ENCODE peak calls at places on chromosomes 3 and 15, in ten cellular contexts. One of them, this sample, is unnamed. For H3K4me1, the result is how much of the 10 kb centered on the place peaks cover.

GRCh38 chr3:196335469-196335868 is 2.7 kb downstream of the TM4SF19 start:
- DNase-seq in body of pancreas: no peak
- DNase-seq in Peyer's patch: no peak
- DNase-seq in ovary: no peak
- DNase-seq in prostate gland: no peak
- DNase-seq in adrenal gland: no peak
- DNase-seq in esophagus squamous epithelium: no peak
- DNase-seq in HCT116: no peak
- DNase-seq in IMR-90: no peak
- DNase-seq in uterus: no peak
- DNase-seq in this sample: no peak

GRCh38 chr3:126468028-126468891 is 7.4 kb downstream of the ZXDC start:
- DNase-seq in body of pancreas: peak
- DNase-seq in uterus: peak
- DNase-seq in ovary: no peak
- DNase-seq in IMR-90: peak
- DNase-seq in Peyer's patch: peak
- DNase-seq in HCT116: no peak
- DNase-seq in esophagus squamous epithelium: no peak
- DNase-seq in adrenal gland: no peak
- DNase-seq in prostate gland: no peak
- DNase-seq in this sample: no peak

GRCh38 chr15:47844437-47844836 is 127.1 kb downstream of the SEMA6D start:
- DNase-seq in body of pancreas: no peak
- DNase-seq in esophagus squamous epithelium: no peak
- DNase-seq in HCT116: no peak
- DNase-seq in adrenal gland: no peak
- DNase-seq in IMR-90: no peak
- DNase-seq in prostate gland: no peak
- DNase-seq in uterus: no peak
- DNase-seq in ovary: no peak
- DNase-seq in Peyer's patch: no peak
- DNase-seq in this sample: no peak

GRCh38 chr15:40407343-40407990 is 1.9 kb downstream of the IVD start:
- DNase-seq in body of pancreas: no peak
- DNase-seq in ovary: no peak
- DNase-seq in prostate gland: no peak
- DNase-seq in adrenal gland: no peak
- DNase-seq in HCT116: no peak
- DNase-seq in esophagus squamous epithelium: no peak
- DNase-seq in uterus: no peak
- DNase-seq in IMR-90: no peak
- DNase-seq in Peyer's patch: no peak
- DNase-seq in this sample: no peak

GRCh38 chr3:140468407-140468806 is 209.5 kb upstream of the TRIM42 start:
- DNase-seq in HCT116: no peak
- DNase-seq in body of pancreas: no peak
- DNase-seq in Peyer's patch: no peak
- DNase-seq in uterus: no peak
- DNase-seq in esophagus squamous epithelium: no peak
- DNase-seq in prostate gland: no peak
- DNase-seq in IMR-90: no peak
- DNase-seq in adrenal gland: no peak
- DNase-seq in ovary: no peak
- DNase-seq in this sample: no peak

GRCh38 chr3:126130081-126130855 is 46.3 kb upstream of the SLC41A3 start:
- DNase-seq in Peyer's patch: peak
- DNase-seq in HCT116: no peak
- DNase-seq in uterus: peak
- DNase-seq in IMR-90: no peak
- DNase-seq in ovary: peak
- DNase-seq in esophagus squamous epithelium: no peak
- DNase-seq in adrenal gland: peak
- DNase-seq in prostate gland: no peak
- DNase-seq in body of pancreas: peak
- DNase-seq in this sample: peak

GRCh38 chr3:39148116-39149058 is 5.0 kb downstream of the CSRNP1 start:
- DNase-seq in body of pancreas: no peak
- DNase-seq in HCT116: no peak
- DNase-seq in prostate gland: no peak
- DNase-seq in ovary: no peak
- DNase-seq in Peyer's patch: peak
- DNase-seq in IMR-90: peak
- DNase-seq in esophagus squamous epithelium: no peak
- DNase-seq in adrenal gland: no peak
- DNase-seq in uterus: no peak
- DNase-seq in this sample: no peak

GRCh38 chr15:61195116-61196002 is 33.7 kb downstream of the RORA start:
- DNase-seq in body of pancreas: no peak
- DNase-seq in adrenal gland: no peak
- DNase-seq in IMR-90: peak
- DNase-seq in esophagus squamous epithelium: no peak
- DNase-seq in prostate gland: no peak
- DNase-seq in ovary: no peak
- DNase-seq in Peyer's patch: no peak
- DNase-seq in uterus: no peak
- DNase-seq in HCT116: peak
- DNase-seq in this sample: peak

GRCh38 chr15:77069521-77070121 is 1.3 kb downstream of the TSPAN3 start:
- DNase-seq in IMR-90: no peak
- DNase-seq in ovary: no peak
- DNase-seq in uterus: no peak
- DNase-seq in body of pancreas: peak
- DNase-seq in esophagus squamous epithelium: no peak
- DNase-seq in Peyer's patch: peak
- DNase-seq in HCT116: no peak
- DNase-seq in adrenal gland: peak
- DNase-seq in prostate gland: no peak
- DNase-seq in this sample: peak

GRCh38 chr3:46987485-46988401 is 8.3 kb downstream of the NBEAL2 start:
- DNase-seq in uterus: peak
- DNase-seq in ovary: no peak
- DNase-seq in Peyer's patch: peak
- DNase-seq in esophagus squamous epithelium: peak
- DNase-seq in prostate gland: no peak
- DNase-seq in adrenal gland: no peak
- DNase-seq in body of pancreas: peak
- DNase-seq in IMR-90: no peak
- DNase-seq in HCT116: no peak
- DNase-seq in this sample: no peak

GRCh38 chr15:77554306-77555080 is 78.2 kb downstream of the LINGO1 start:
- DNase-seq in Peyer's patch: no peak
- DNase-seq in adrenal gland: no peak
- DNase-seq in body of pancreas: no peak
- DNase-seq in prostate gland: no peak
- DNase-seq in ovary: no peak
- DNase-seq in uterus: no peak
- DNase-seq in esophagus squamous epithelium: no peak
- DNase-seq in HCT116: no peak
- DNase-seq in IMR-90: no peak
- DNase-seq in this sample: no peak

GRCh38 chr3:172280406-172281051 is 167.7 kb downstream of the GHSR start:
- DNase-seq in esophagus squamous epithelium: no peak
- DNase-seq in uterus: no peak
- DNase-seq in body of pancreas: no peak
- DNase-seq in HCT116: no peak
- DNase-seq in IMR-90: peak
- DNase-seq in adrenal gland: no peak
- DNase-seq in ovary: no peak
- DNase-seq in prostate gland: no peak
- DNase-seq in Peyer's patch: no peak
- DNase-seq in this sample: no peak

GRCh38 chr3:171809513-171810277 is 588 bp downstream of the PLD1 start:
- DNase-seq in prostate gland: no peak
- DNase-seq in IMR-90: peak
- DNase-seq in HCT116: no peak
- DNase-seq in body of pancreas: peak
- DNase-seq in ovary: peak
- DNase-seq in esophagus squamous epithelium: no peak
- DNase-seq in uterus: peak
- DNase-seq in adrenal gland: peak
- DNase-seq in Peyer's patch: peak
- DNase-seq in this sample: peak

GRCh38 chr15:92903956-92904831 is 4.1 kb downstream of the CHD2 start:
- DNase-seq in prostate gland: peak
- DNase-seq in adrenal gland: peak
- DNase-seq in ovary: peak
- DNase-seq in IMR-90: peak
- DNase-seq in esophagus squamous epithelium: peak
- DNase-seq in Peyer's patch: peak
- DNase-seq in body of pancreas: peak
- DNase-seq in uterus: peak
- DNase-seq in HCT116: peak
- DNase-seq in this sample: peak

GRCh38 chr15:92903588-92903955 is 3.4 kb downstream of the CHD2 start:
- DNase-seq in Peyer's patch: no peak
- DNase-seq in esophagus squamous epithelium: no peak
- DNase-seq in uterus: no peak
- DNase-seq in prostate gland: no peak
- DNase-seq in IMR-90: no peak
- DNase-seq in ovary: no peak
- DNase-seq in adrenal gland: no peak
- DNase-seq in HCT116: no peak
- DNase-seq in body of pancreas: no peak
- DNase-seq in this sample: no peak

GRCh38 chr15:92906563-92907081 is 6.5 kb downstream of the CHD2 start:
- DNase-seq in uterus: no peak
- DNase-seq in HCT116: peak
- DNase-seq in Peyer's patch: peak
- DNase-seq in prostate gland: peak
- DNase-seq in IMR-90: peak
- DNase-seq in body of pancreas: no peak
- DNase-seq in esophagus squamous epithelium: no peak
- DNase-seq in adrenal gland: no peak
- DNase-seq in ovary: no peak
- DNase-seq in this sample: no peak

GRCh38 chr15:92906038-92906437 is 5.9 kb downstream of the CHD2 start:
- DNase-seq in body of pancreas: no peak
- DNase-seq in Peyer's patch: no peak
- DNase-seq in IMR-90: no peak
- DNase-seq in esophagus squamous epithelium: no peak
- DNase-seq in HCT116: no peak
- DNase-seq in uterus: no peak
- DNase-seq in adrenal gland: no peak
- DNase-seq in prostate gland: peak
- DNase-seq in ovary: no peak
- DNase-seq in this sample: no peak

GRCh38 chr15:92904832-92905640 is 4.9 kb downstream of the CHD2 start:
- DNase-seq in prostate gland: peak
- DNase-seq in uterus: no peak
- DNase-seq in Peyer's patch: no peak
- DNase-seq in body of pancreas: no peak
- DNase-seq in esophagus squamous epithelium: no peak
- DNase-seq in HCT116: no peak
- DNase-seq in IMR-90: no peak
- DNase-seq in ovary: no peak
- DNase-seq in adrenal gland: no peak
- DNase-seq in this sample: no peak
- H3K4me1 ChIP-seq in prostate gland: under half
- H3K4me1 ChIP-seq in uterus: under half
- H3K4me1 ChIP-seq in Peyer's patch: under half
- H3K4me1 ChIP-seq in body of pancreas: half or more
- H3K4me1 ChIP-seq in esophagus squamous epithelium: under half
- H3K4me1 ChIP-seq in HCT116: half or more
- H3K4me1 ChIP-seq in IMR-90: under half
- H3K4me1 ChIP-seq in ovary: under half
- H3K4me1 ChIP-seq in adrenal gland: under half
- H3K4me1 ChIP-seq in this sample: half or more

DNA sequence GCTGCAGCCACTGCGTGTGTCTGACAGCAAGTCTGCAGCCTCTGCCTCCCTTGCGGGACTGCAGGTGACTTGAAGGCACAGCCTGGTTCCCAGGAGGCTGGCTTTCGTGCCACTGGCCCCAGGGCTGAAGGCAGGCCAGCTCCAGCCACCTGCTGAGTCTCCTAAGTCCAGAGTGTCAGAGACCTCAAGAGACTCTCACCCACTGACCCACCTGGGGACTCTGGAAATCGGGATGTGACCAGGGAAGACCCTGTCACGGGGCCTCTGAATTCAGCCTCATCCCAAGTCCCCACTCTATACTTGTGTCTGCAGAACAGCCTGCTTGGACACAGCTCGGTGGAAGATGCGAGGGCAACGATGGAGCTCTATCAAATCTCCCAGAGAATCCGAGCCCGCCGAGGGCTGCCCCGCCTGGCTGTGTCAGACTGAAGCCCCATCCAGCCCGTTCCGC is 16.3 kb downstream of the ISG20 start:
- DNase-seq in esophagus squamous epithelium: no peak
- DNase-seq in Peyer's patch: no peak
- DNase-seq in uterus: no peak
- DNase-seq in adrenal gland: no peak
- DNase-seq in HCT116: no peak
- DNase-seq in ovary: no peak
- DNase-seq in body of pancreas: no peak
- DNase-seq in IMR-90: no peak
- DNase-seq in prostate gland: no peak
- DNase-seq in this sample: peak
- TF ChIP-seq POLR2A in esophagus squamous epithelium: no peak
- TF ChIP-seq POLR2A in Peyer's patch: no peak
- TF ChIP-seq POLR2A in uterus: no peak
- TF ChIP-seq POLR2A in adrenal gland: no peak
- TF ChIP-seq POLR2A in HCT116: no peak
- TF ChIP-seq POLR2A in ovary: no peak
- TF ChIP-seq POLR2A in body of pancreas: no peak
- TF ChIP-seq POLR2A in IMR-90: no peak
- TF ChIP-seq POLR2A in prostate gland: no peak
- TF ChIP-seq POLR2A in this sample: no peak

GRCh38 chr3:187044871-187045552 is 94.3 kb downstream of the RPL39L start:
- DNase-seq in adrenal gland: peak
- DNase-seq in prostate gland: no peak
- DNase-seq in IMR-90: no peak
- DNase-seq in uterus: no peak
- DNase-seq in body of pancreas: peak
- DNase-seq in HCT116: no peak
- DNase-seq in Peyer's patch: no peak
- DNase-seq in esophagus squamous epithelium: no peak
- DNase-seq in ovary: no peak
- DNase-seq in this sample: no peak
- H3K4me1 ChIP-seq in adrenal gland: under half
- H3K4me1 ChIP-seq in prostate gland: under half
- H3K4me1 ChIP-seq in IMR-90: under half
- H3K4me1 ChIP-seq in uterus: under half
- H3K4me1 ChIP-seq in body of pancreas: under half
- H3K4me1 ChIP-seq in HCT116: under half
- H3K4me1 ChIP-seq in Peyer's patch: under half
- H3K4me1 ChIP-seq in esophagus squamous epithelium: under half
- H3K4me1 ChIP-seq in ovary: under half
- H3K4me1 ChIP-seq in this sample: under half

DNA sequence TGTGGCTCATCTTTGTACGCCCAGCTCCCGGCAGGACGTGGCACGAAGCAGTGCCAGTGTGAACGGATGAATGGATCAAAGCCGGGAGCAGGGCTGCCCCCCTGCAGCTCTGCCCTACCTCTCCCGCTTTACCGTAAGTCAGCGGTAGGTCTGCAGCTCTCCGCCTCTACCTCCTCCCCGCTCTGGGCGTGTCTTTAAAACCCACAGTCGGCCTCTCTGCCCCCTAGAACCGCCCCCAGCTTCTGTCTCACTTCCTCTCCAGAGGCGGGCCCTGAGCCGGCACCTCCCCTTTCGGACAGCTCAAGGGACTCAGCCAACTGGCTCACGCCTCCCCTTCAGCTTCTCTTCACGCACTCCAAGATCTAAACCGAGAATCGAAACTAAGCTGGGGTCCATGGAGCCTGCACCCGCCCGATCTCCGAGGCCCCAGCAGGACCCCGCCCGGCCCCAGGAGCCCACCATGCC is at the start of gene PML:
- DNase-seq in body of pancreas: peak
- DNase-seq in uterus: peak
- DNase-seq in adrenal gland: peak
- DNase-seq in prostate gland: peak
- DNase-seq in Peyer's patch: peak
- DNase-seq in esophagus squamous epithelium: peak
- DNase-seq in HCT116: peak
- DNase-seq in ovary: peak
- DNase-seq in IMR-90: peak
- DNase-seq in this sample: peak
- TF ChIP-seq POLR2A in body of pancreas: peak
- TF ChIP-seq POLR2A in uterus: peak
- TF ChIP-seq POLR2A in adrenal gland: peak
- TF ChIP-seq POLR2A in prostate gland: peak
- TF ChIP-seq POLR2A in Peyer's patch: peak
- TF ChIP-seq POLR2A in esophagus squamous epithelium: no peak
- TF ChIP-seq POLR2A in HCT116: peak
- TF ChIP-seq POLR2A in ovary: no peak
- TF ChIP-seq POLR2A in IMR-90: peak
- TF ChIP-seq POLR2A in this sample: peak